ENCODE peak calls at places on chromosomes 6 and 20, in four cellular contexts. F is NT2/D1, G is NCI-H69, E is M059J. H is an unnamed sample.

GRCh38 chr20:63156221-63156671 is 59.7 kb downstream of the YTHDF1 start:
- DNase-seq in G (no peak), F (no peak), E (peak), H (no peak)

GRCh38 chr20:54212226-54212625 is 4.3 kb downstream of the PFDN4 start:
- DNase-seq in E (peak), G (no peak), F (no peak), H (no peak)

GRCh38 chr20:23568320-23569011 is at the start of gene CST9L:
- DNase-seq in F (no peak), E (no peak), G (no peak), H (no peak)

GRCh38 chr6:11265932-11266331 is 33.5 kb upstream of the NEDD9 start:
- DNase-seq in G (no peak), F (no peak), E (no peak), H (no peak)

GRCh38 chr20:63064745-63065711 is 58.3 kb upstream of the BHLHE23 start:
- DNase-seq in F (no peak), E (no peak), G (no peak), H (no peak)

GRCh38 chr6:14001329-14002012 is 76.7 kb downstream of the RNF182 start:
- DNase-seq in F (no peak), E (peak), G (peak), H (peak)

GRCh38 chr6:46090115-46091079 is 39.4 kb upstream of the ENPP4 start:
- DNase-seq in E (peak), G (peak), F (peak), H (no peak)

GRCh38 chr20:5949943-5950270 is 426 bp downstream of the TRMT6 start:
- DNase-seq in E (no peak), F (no peak), G (peak), H (no peak)

GRCh38 chr20:1103751-1104150 is 14.7 kb upstream of the PSMF1 start:
- DNase-seq in G (no peak), E (no peak), F (no peak), H (no peak)

GRCh38 chr6:43973351-43973750 is 153.9 kb downstream of the MRPL14 start:
- DNase-seq in E (peak), F (no peak), G (no peak), H (no peak)

GRCh38 chr6:149761438-149761837 is 11.9 kb downstream of the PCMT1 start:
- DNase-seq in F (no peak), G (no peak), E (no peak), H (no peak)

GRCh38 chr6:2853766-2854393 is 12.2 kb upstream of the SERPINB1 start:
- DNase-seq in F (no peak), E (peak), G (peak), H (no peak)

GRCh38 chr20:57470212-57470522 is 54.8 kb downstream of the CTCFL start:
- DNase-seq in G (peak), E (no peak), F (no peak), H (no peak)

GRCh38 chr6:1297746-1298145 is 14.2 kb upstream of the FOXQ1 start:
- DNase-seq in G (no peak), E (no peak), F (no peak), H (no peak)

GRCh38 chr20:61571221-61571620 is 319.2 kb downstream of the CDH4 start:
- DNase-seq in G (no peak), E (no peak), F (no peak), H (no peak)

GRCh38 chr20:891121-892080 is 24.7 kb downstream of the ANGPT4 start:
- DNase-seq in F (no peak), E (peak), G (no peak), H (peak)

GRCh38 chr6:57303931-57304681 is 13.3 kb upstream of the PRIM2 start:
- DNase-seq in F (no peak), G (no peak), E (no peak), H (no peak)

GRCh38 chr20:2755451-2756055 is 44.9 kb downstream of the CPXM1 start:
- DNase-seq in G (peak), E (no peak), F (no peak), H (no peak)

GRCh38 chr20:54063998-54064676 is 6.3 kb downstream of the BCAS1 start:
- DNase-seq in E (no peak), G (no peak), F (no peak), H (no peak)

GRCh38 chr20:8454137-8454712 is 322.2 kb downstream of the PLCB1 start:
- DNase-seq in G (peak), E (peak), F (peak), H (peak)

GRCh38 chr6:111975501-111975900 is 78.4 kb upstream of the CCN6 start:
- DNase-seq in E (no peak), F (no peak), G (no peak), H (no peak)

GRCh38 chr20:63814833-63815612 is 16.0 kb downstream of the ZBTB46 start:
- DNase-seq in G (no peak), F (no peak), E (no peak), H (no peak)

GRCh38 chr20:24732599-24732998 is 216.5 kb upstream of the CST7 start:
- DNase-seq in F (no peak), G (no peak), E (no peak), H (no peak)

GRCh38 chr6:57261896-57262295 is 39.8 kb upstream of the RAB23 start:
- DNase-seq in E (no peak), F (no peak), G (no peak), H (no peak)

GRCh38 chr6:44701637-44702101 is 314.2 kb downstream of the CDC5L start:
- DNase-seq in F (peak), G (no peak), E (peak), H (no peak)

GRCh38 chr20:30599990-30600389 is 657.5 kb upstream of the DEFB115 start:
- DNase-seq in F (no peak), G (no peak), E (no peak), H (no peak)

GRCh38 chr6:24780206-24780605 is 5.5 kb downstream of the GMNN start:
- DNase-seq in F (no peak), G (no peak), E (no peak), H (no peak)

GRCh38 chr6:89952696-89953095 is 58.4 kb downstream of the GJA10 start:
- DNase-seq in G (peak), E (peak), F (no peak), H (no peak)

GRCh38 chr6:142802124-142802523 is 142.9 kb downstream of the HIVEP2 start:
- DNase-seq in E (peak), F (peak), G (no peak), H (peak)

GRCh38 chr6:148426317-148426977 is 83.8 kb downstream of the SASH1 start:
- DNase-seq in G (peak), E (no peak), F (no peak), H (no peak)

GRCh38 chr20:5080384-5080877 is 39.3 kb downstream of the PCNA start:
- DNase-seq in G (no peak), E (peak), F (no peak), H (no peak)

GRCh38 chr20:36544134-36545018 is 3.1 kb downstream of the MYL9 start:
- DNase-seq in E (peak), F (no peak), G (no peak), H (no peak)

GRCh38 chr6:70312165-70312564 is 9.3 kb upstream of the COL9A1 start:
- DNase-seq in F (no peak), E (peak), G (no peak), H (peak)

GRCh38 chr20:25360631-25361286 is 29.9 kb downstream of the ABHD12 start:
- DNase-seq in F (no peak), G (no peak), E (peak), H (no peak)

GRCh38 chr20:38601216-38602184 is at the start of gene ARHGAP40:
- DNase-seq in G (peak), E (peak), F (no peak), H (no peak)

GRCh38 chr6:21070620-21071019 is 522.9 kb upstream of the SOX4 start:
- DNase-seq in G (no peak), E (no peak), F (no peak), H (no peak)

GRCh38 chr6:162862462-162862861 is 134.7 kb downstream of the PACRG start:
- DNase-seq in F (no peak), G (no peak), E (no peak), H (no peak)